ENCODE peak calls at places on chromosomes 1 and 21, in nine cellular contexts. Q is thoracic aorta, F is upper lobe of right lung, K is uterus, N is Panc1, B is transverse colon, X is bronchial epithelial cell, S is DND-41, O is prostate gland. Z is an unnamed sample. For H3K27me3, the result is how much of the 10 kb centered on the place peaks cover.

GRCh38 chr1:10958614-10959013 is 53.8 kb upstream of the TARDBP start:
- DNase-seq in Q (no peak), F (no peak), K (no peak), N (no peak), B (no peak), X (no peak), S (no peak), O (no peak), Z (no peak)

GRCh38 chr1:185690527-185690926 is 43.7 kb upstream of the HMCN1 start:
- DNase-seq in Q (no peak), F (no peak), K (no peak), N (no peak), B (no peak), X (no peak), S (no peak), O (no peak), Z (no peak)

GRCh38 chr1:18400347-18401102 is 80.2 kb upstream of the KLHDC7A start:
- DNase-seq in Q (no peak), F (no peak), K (no peak), N (no peak), B (peak), X (no peak), S (no peak), O (no peak), Z (no peak)

GRCh38 chr21:15978158-15978805 is 248.5 kb downstream of the USP25 start:
- DNase-seq in Q (no peak), F (no peak), K (no peak), N (no peak), B (no peak), X (no peak), S (no peak), O (peak), Z (no peak)

GRCh38 chr1:87644500-87645245 is 316.0 kb downstream of the LMO4 start:
- DNase-seq in Q (no peak), F (no peak), K (no peak), N (no peak), B (no peak), X (peak), S (no peak), O (no peak), Z (no peak)

GRCh38 chr1:209854196-209854595 is 26.4 kb downstream of the UTP25 start:
- DNase-seq in Q (no peak), F (no peak), K (no peak), N (no peak), B (no peak), X (no peak), S (no peak), O (no peak), Z (no peak)

GRCh38 chr1:181094813-181095212 is 6.3 kb downstream of the IER5 start:
- DNase-seq in Q (no peak), F (no peak), K (peak), N (no peak), B (peak), X (no peak), S (no peak), O (no peak), Z (no peak)

GRCh38 chr21:15625363-15625762 is 104.4 kb upstream of the USP25 start:
- DNase-seq in Q (no peak), F (no peak), K (no peak), N (no peak), B (no peak), X (peak), S (no peak), O (no peak), Z (no peak)

GRCh38 chr1:4710592-4711190 is 56.3 kb downstream of the AJAP1 start:
- DNase-seq in Q (no peak), F (no peak), K (no peak), N (no peak), B (no peak), X (no peak), S (no peak), O (no peak), Z (no peak)

GRCh38 chr1:3313579-3313955 is 140.9 kb upstream of the ARHGEF16 start:
- DNase-seq in Q (peak), F (peak), K (peak), N (no peak), B (peak), X (no peak), S (no peak), O (peak), Z (no peak)

GRCh38 chr1:20190256-20190655 is 3.9 kb upstream of the PLA2G2C start:
- DNase-seq in Q (no peak), F (no peak), K (no peak), N (no peak), B (no peak), X (no peak), S (no peak), O (no peak), Z (no peak)

GRCh38 chr1:160407819-160408801 is 7.7 kb downstream of the VANGL2 start:
- DNase-seq in Q (no peak), F (no peak), K (no peak), N (no peak), B (peak), X (peak), S (no peak), O (no peak), Z (no peak)

GRCh38 chr21:35086357-35086756 is 37.3 kb upstream of the RUNX1 start:
- DNase-seq in Q (no peak), F (no peak), K (no peak), N (no peak), B (no peak), X (peak), S (no peak), O (no peak), Z (no peak)

GRCh38 chr1:214445846-214446614 is 105.4 kb downstream of the PTPN14 start:
- DNase-seq in Q (no peak), F (no peak), K (no peak), N (no peak), B (no peak), X (peak), S (no peak), O (no peak), Z (no peak)

GRCh38 chr1:203287109-203287893 is 18.0 kb upstream of the BTG2 start:
- DNase-seq in Q (no peak), F (peak), K (peak), N (no peak), B (peak), X (no peak), S (peak), O (no peak), Z (peak)

GRCh38 chr21:36756527-36756926 is 57.6 kb downstream of the SIM2 start:
- DNase-seq in Q (no peak), F (no peak), K (no peak), N (peak), B (no peak), X (peak), S (no peak), O (no peak), Z (no peak)

GRCh38 chr21:45949928-45950739 is 31.4 kb upstream of the COL6A1 start:
- DNase-seq in Q (no peak), F (no peak), K (peak), N (no peak), B (no peak), X (no peak), S (no peak), O (no peak), Z (no peak)

GRCh38 chr21:41648591-41649031 is 118.2 kb downstream of the RIPK4 start:
- DNase-seq in Q (no peak), F (no peak), K (no peak), N (no peak), B (no peak), X (peak), S (no peak), O (no peak), Z (no peak)

GRCh38 chr1:54581621-54582035 is 33.6 kb downstream of the ACOT11 start:
- DNase-seq in Q (peak), F (peak), K (peak), N (no peak), B (peak), X (peak), S (no peak), O (peak), Z (no peak)

GRCh38 chr1:187042538-187042937 is 213.8 kb downstream of the PLA2G4A start:
- DNase-seq in Q (no peak), F (no peak), K (no peak), N (no peak), B (no peak), X (no peak), S (no peak), O (no peak), Z (no peak)
- TF ChIP-seq CTCF in Q (no peak), F (no peak), K (no peak), N (no peak), B (no peak), X (no peak), S (no peak), O (no peak), Z (no peak)

DNA sequence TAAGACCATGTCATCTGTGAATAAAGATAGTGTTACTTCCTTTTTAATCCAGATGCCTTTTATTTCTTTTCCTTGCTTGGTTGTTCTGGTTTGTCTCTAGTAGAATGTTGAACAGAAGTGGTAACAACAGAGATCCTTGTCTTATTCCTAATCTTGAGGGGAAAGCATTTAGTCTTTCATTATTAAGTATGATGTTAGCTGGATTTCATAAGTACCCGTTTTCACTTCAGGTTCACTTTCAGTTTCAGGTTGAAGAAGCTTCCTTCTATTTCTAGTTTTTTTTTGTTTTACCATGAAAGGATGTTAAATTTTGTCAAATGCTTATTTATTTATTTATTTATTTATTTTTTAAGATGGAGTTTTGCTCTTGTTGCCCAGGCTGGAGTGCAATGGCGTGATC is 22.3 kb upstream of the AGPAT3 start:
- DNase-seq in Q (no peak), F (no peak), K (no peak), N (no peak), B (no peak), X (no peak), S (no peak), O (no peak), Z (no peak)
- H3K4me3 ChIP-seq in Q (no peak), F (no peak), K (no peak), N (no peak), B (no peak), X (no peak), S (no peak), O (no peak), Z (no peak)

GRCh38 chr1:53553734-53554509 is 94.7 kb downstream of the DMRTB1 start:
- DNase-seq in Q (no peak), F (peak), K (peak), N (no peak), B (peak), X (no peak), S (no peak), O (no peak), Z (no peak)

GRCh38 chr1:53552981-53553733 is 94.0 kb downstream of the DMRTB1 start:
- DNase-seq in Q (no peak), F (peak), K (peak), N (no peak), B (peak), X (no peak), S (no peak), O (no peak), Z (no peak)

GRCh38 chr1:53556657-53557227 is 97.5 kb downstream of the DMRTB1 start:
- DNase-seq in Q (no peak), F (no peak), K (no peak), N (no peak), B (no peak), X (no peak), S (no peak), O (no peak), Z (no peak)

GRCh38 chr1:53552146-53552940 is 93.1 kb downstream of the DMRTB1 start:
- DNase-seq in Q (no peak), F (peak), K (peak), N (no peak), B (no peak), X (no peak), S (no peak), O (no peak), Z (no peak)

DNA sequence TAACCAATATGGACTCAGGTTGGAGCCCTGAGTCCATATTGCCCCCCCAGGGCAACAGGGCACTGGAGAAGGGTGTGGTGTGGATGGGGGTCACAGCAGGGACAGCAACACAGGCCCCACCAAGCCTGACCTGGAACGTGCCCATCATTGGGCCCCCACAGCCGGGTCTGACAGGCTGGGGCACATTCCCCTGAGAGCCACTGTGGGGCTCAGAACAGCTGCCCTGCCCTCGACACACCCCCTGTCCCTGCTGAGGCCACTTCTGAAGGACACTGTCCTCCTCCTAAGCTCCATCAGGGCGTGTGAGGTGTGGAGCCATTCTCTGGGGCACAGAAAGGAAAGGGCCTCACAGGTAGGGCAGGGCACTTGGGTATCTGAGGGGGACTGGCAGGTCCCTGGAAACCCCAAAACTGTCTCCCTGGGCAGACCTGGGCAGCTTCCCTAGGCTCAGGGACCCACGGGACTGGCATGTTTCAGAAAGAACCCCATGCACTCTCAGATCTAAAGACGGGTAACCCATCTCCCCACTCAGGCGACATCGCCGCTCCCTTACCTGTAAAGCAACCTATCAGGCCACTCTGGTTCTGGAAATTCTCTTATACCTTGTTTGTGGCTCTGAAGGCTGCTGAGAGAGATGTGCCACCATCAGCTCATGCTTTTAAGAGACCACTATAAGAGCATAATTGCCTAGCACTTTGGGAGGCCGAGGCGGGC is 95.5 kb downstream of the DMRTB1 start:
- DNase-seq in Q (no peak), F (peak), K (no peak), N (no peak), B (peak), X (no peak), S (no peak), O (no peak), Z (no peak)
- H3K27me3 ChIP-seq in Q (under half), F (under half), K (under half), N (under half), B (under half), X (under half), S (under half), O (under half), Z (under half)

GRCh38 chr21:34073032-34073748 is at the start of the genes MRPS6 and SLC5A3:
- DNase-seq in Q (peak), F (peak), K (peak), N (no peak), B (peak), X (peak), S (peak), O (peak), Z (peak)
- TF ChIP-seq CTCF in Q (no peak), F (no peak), K (no peak), N (peak), B (no peak), X (no peak), S (peak), O (no peak), Z (no peak)

GRCh38 chr1:115977481-115978258 is 1.4 kb downstream of the SLC22A15 start:
- DNase-seq in Q (no peak), F (peak), K (no peak), N (no peak), B (peak), X (peak), S (no peak), O (no peak), Z (no peak)
- H3K4me3 ChIP-seq in Q (peak), F (peak), K (no peak), N (no peak), B (no peak), X (peak), S (no peak), O (no peak), Z (no peak)

Z was measured in GM06990.